ENCODE peak calls at places on chromosomes 5 and 9, in four cellular contexts. One of them, this sample, is unnamed.

GRCh38 chr5:143352691-143353090 is 50.8 kb downstream of the NR3C1 start:
- DNase-seq in RCC 7860: no peak
- DNase-seq in stimulated activated CD4-positive, alpha-beta T cell treated with anti-CD3 and anti-CD28 coated beads, Interleukin-2, amount 100 ng/mL, for 24 hours: peak
- DNase-seq in GM06990: no peak
- DNase-seq in this sample: no peak

GRCh38 chr5:95178046-95178651 is 106.7 kb downstream of the MCTP1 start:
- DNase-seq in RCC 7860: peak
- DNase-seq in stimulated activated CD4-positive, alpha-beta T cell treated with anti-CD3 and anti-CD28 coated beads, Interleukin-2, amount 100 ng/mL, for 24 hours: no peak
- DNase-seq in GM06990: no peak
- DNase-seq in this sample: peak

GRCh38 chr5:11261226-11261625 is 500.2 kb upstream of the DAP start:
- DNase-seq in RCC 7860: no peak
- DNase-seq in stimulated activated CD4-positive, alpha-beta T cell treated with anti-CD3 and anti-CD28 coated beads, Interleukin-2, amount 100 ng/mL, for 24 hours: no peak
- DNase-seq in GM06990: no peak
- DNase-seq in this sample: no peak

GRCh38 chr5:147567917-147568598 is 58.2 kb upstream of the DPYSL3 start:
- DNase-seq in RCC 7860: peak
- DNase-seq in stimulated activated CD4-positive, alpha-beta T cell treated with anti-CD3 and anti-CD28 coated beads, Interleukin-2, amount 100 ng/mL, for 24 hours: no peak
- DNase-seq in GM06990: no peak
- DNase-seq in this sample: no peak

GRCh38 chr9:75672478-75672877 is 218.0 kb upstream of the PCSK5 start:
- DNase-seq in RCC 7860: no peak
- DNase-seq in stimulated activated CD4-positive, alpha-beta T cell treated with anti-CD3 and anti-CD28 coated beads, Interleukin-2, amount 100 ng/mL, for 24 hours: no peak
- DNase-seq in GM06990: no peak
- DNase-seq in this sample: no peak

GRCh38 chr9:70901013-70901412 is 220.4 kb downstream of the TRPM3 start:
- DNase-seq in RCC 7860: no peak
- DNase-seq in stimulated activated CD4-positive, alpha-beta T cell treated with anti-CD3 and anti-CD28 coated beads, Interleukin-2, amount 100 ng/mL, for 24 hours: no peak
- DNase-seq in GM06990: no peak
- DNase-seq in this sample: no peak

GRCh38 chr9:69657269-69657668 is 14.9 kb downstream of the APBA1 start:
- DNase-seq in RCC 7860: no peak
- DNase-seq in stimulated activated CD4-positive, alpha-beta T cell treated with anti-CD3 and anti-CD28 coated beads, Interleukin-2, amount 100 ng/mL, for 24 hours: no peak
- DNase-seq in GM06990: no peak
- DNase-seq in this sample: no peak

GRCh38 chr9:69621735-69622460 is 50.3 kb downstream of the APBA1 start:
- DNase-seq in RCC 7860: no peak
- DNase-seq in stimulated activated CD4-positive, alpha-beta T cell treated with anti-CD3 and anti-CD28 coated beads, Interleukin-2, amount 100 ng/mL, for 24 hours: no peak
- DNase-seq in GM06990: no peak
- DNase-seq in this sample: no peak

GRCh38 chr5:95858023-95858461 is 35.5 kb upstream of the GLRX start:
- DNase-seq in RCC 7860: peak
- DNase-seq in stimulated activated CD4-positive, alpha-beta T cell treated with anti-CD3 and anti-CD28 coated beads, Interleukin-2, amount 100 ng/mL, for 24 hours: no peak
- DNase-seq in GM06990: no peak
- DNase-seq in this sample: no peak

GRCh38 chr5:143134269-143134668 is 269.2 kb downstream of the NR3C1 start:
- DNase-seq in RCC 7860: peak
- DNase-seq in stimulated activated CD4-positive, alpha-beta T cell treated with anti-CD3 and anti-CD28 coated beads, Interleukin-2, amount 100 ng/mL, for 24 hours: no peak
- DNase-seq in GM06990: no peak
- DNase-seq in this sample: no peak

GRCh38 chr9:128887914-128888350 is 6.0 kb downstream of the LRRC8A start:
- DNase-seq in RCC 7860: no peak
- DNase-seq in stimulated activated CD4-positive, alpha-beta T cell treated with anti-CD3 and anti-CD28 coated beads, Interleukin-2, amount 100 ng/mL, for 24 hours: no peak
- DNase-seq in GM06990: no peak
- DNase-seq in this sample: no peak

GRCh38 chr5:32814620-32815019 is 103.5 kb downstream of the NPR3 start:
- DNase-seq in RCC 7860: no peak
- DNase-seq in stimulated activated CD4-positive, alpha-beta T cell treated with anti-CD3 and anti-CD28 coated beads, Interleukin-2, amount 100 ng/mL, for 24 hours: no peak
- DNase-seq in GM06990: no peak
- DNase-seq in this sample: peak

GRCh38 chr9:130352586-130353285 is 87.2 kb downstream of the HMCN2 start:
- DNase-seq in RCC 7860: no peak
- DNase-seq in stimulated activated CD4-positive, alpha-beta T cell treated with anti-CD3 and anti-CD28 coated beads, Interleukin-2, amount 100 ng/mL, for 24 hours: no peak
- DNase-seq in GM06990: no peak
- DNase-seq in this sample: no peak

GRCh38 chr9:114080773-114081440 is 2.8 kb upstream of the AMBP start:
- DNase-seq in RCC 7860: peak
- DNase-seq in stimulated activated CD4-positive, alpha-beta T cell treated with anti-CD3 and anti-CD28 coated beads, Interleukin-2, amount 100 ng/mL, for 24 hours: no peak
- DNase-seq in GM06990: no peak
- DNase-seq in this sample: no peak

GRCh38 chr9:38644601-38645000 is 24.2 kb upstream of the ANKRD18A start:
- DNase-seq in RCC 7860: no peak
- DNase-seq in stimulated activated CD4-positive, alpha-beta T cell treated with anti-CD3 and anti-CD28 coated beads, Interleukin-2, amount 100 ng/mL, for 24 hours: no peak
- DNase-seq in GM06990: no peak
- DNase-seq in this sample: no peak

GRCh38 chr5:102581011-102581410 is 82.2 kb upstream of the SLCO6A1 start:
- DNase-seq in RCC 7860: no peak
- DNase-seq in stimulated activated CD4-positive, alpha-beta T cell treated with anti-CD3 and anti-CD28 coated beads, Interleukin-2, amount 100 ng/mL, for 24 hours: no peak
- DNase-seq in GM06990: no peak
- DNase-seq in this sample: no peak

This sample was measured in T1000.